ENCODE peak calls at places on chromosomes 3 and 15, in six cellular contexts. L is AG04450, M is PC-9, E is uterus, X is upper lobe of right lung, H is IMR-90. K is an unnamed sample.
A peak's percentile ranks its signal among the peaks of the same experiment; 100 is the strongest.

GRCh38 chr3:72092778-72093177 is 307.8 kb upstream of the PROK2 start:
- DNase-seq in E (no peak), M (no peak), L (no peak), X (no peak), H (no peak), K (no peak)

GRCh38 chr3:171569571-171570132 is 109.4 kb upstream of the TNIK start:
- DNase-seq in E (no peak), X (no peak), L (no peak), H (no peak), M (peak; percentile 30), K (no peak)

GRCh38 chr3:13851997-13852637 is 27.8 kb downstream of the WNT7A start:
- DNase-seq in M (no peak), X (no peak), H (no peak), L (no peak), E (no peak), K (peak; percentile 64)

GRCh38 chr3:25783661-25784512 is 644 bp upstream of the NGLY1 start:
- DNase-seq in L (no peak), E (no peak), X (no peak), H (peak; percentile 18), M (no peak), K (peak; percentile 50)

GRCh38 chr3:128395500-128396125 is 71.1 kb downstream of the DNAJB8 start:
- DNase-seq in H (peak; percentile 43), E (peak; percentile 81), L (no peak), M (no peak), X (no peak), K (no peak)

GRCh38 chr3:194134231-194134756 is 1.7 kb upstream of the HES1 start:
- DNase-seq in M (peak; percentile 95), X (peak; percentile 91), E (no peak), L (no peak), H (no peak), K (no peak)

GRCh38 chr15:100266166-100266565 is 75.6 kb downstream of the ADAMTS17 start:
- DNase-seq in M (no peak), H (no peak), E (no peak), L (no peak), X (no peak), K (no peak)

GRCh38 chr15:66288796-66289195 is 4.6 kb upstream of the DIS3L start:
- DNase-seq in L (peak; percentile 18), X (no peak), M (no peak), H (peak; percentile 61), E (no peak), K (no peak)

GRCh38 chr3:13654330-13655073 is 105.6 kb downstream of the FBLN2 start:
- DNase-seq in H (no peak), X (no peak), M (no peak), L (no peak), E (no peak), K (no peak)

GRCh38 chr3:122076414-122077292 is 21.5 kb downstream of the CD86 start:
- DNase-seq in H (no peak), M (no peak), E (no peak), X (no peak), L (no peak), K (no peak)

GRCh38 chr15:70561885-70562284 is 201.5 kb downstream of the UACA start:
- DNase-seq in H (no peak), E (no peak), M (no peak), X (no peak), L (no peak), K (no peak)

GRCh38 chr3:4606915-4607314 is 113.8 kb downstream of the ITPR1 start:
- DNase-seq in E (no peak), L (no peak), H (no peak), M (no peak), X (no peak), K (no peak)

GRCh38 chr3:32238027-32238815 is at the start of gene CMTM8:
- DNase-seq in E (peak; percentile 19), L (no peak), M (peak; percentile 37), X (peak; percentile 87), H (no peak), K (peak; percentile 61)

GRCh38 chr3:150110097-150110496 is 139.4 kb upstream of the PFN2 start:
- DNase-seq in L (no peak), E (no peak), M (no peak), H (no peak), X (no peak), K (no peak)

GRCh38 chr15:39942753-39943150 is 8.8 kb downstream of the EIF2AK4 start:
- DNase-seq in X (no peak), L (no peak), H (no peak), E (no peak), M (no peak), K (no peak)

GRCh38 chr3:44065741-44066140 is 175.9 kb upstream of the TOPAZ1 start:
- DNase-seq in H (no peak), E (no peak), X (no peak), M (no peak), L (no peak), K (no peak)

GRCh38 chr3:170356596-170357175 is 829 bp upstream of the SKIL start:
- DNase-seq in H (peak; percentile 74), L (no peak), E (peak; percentile 89), X (peak; percentile 94), M (peak; percentile 77), K (peak; percentile 63)

GRCh38 chr15:82178061-82178460 is 84.5 kb downstream of the EFL1 start:
- DNase-seq in X (no peak), M (no peak), H (peak; percentile 83), L (no peak), E (no peak), K (peak; percentile 39)

GRCh38 chr3:61032991-61033390 is 218.3 kb downstream of the FHIT start:
- DNase-seq in X (no peak), L (no peak), E (no peak), M (no peak), H (no peak), K (no peak)

GRCh38 chr3:48478631-48479555 is 25.1 kb downstream of the SHISA5 start:
- DNase-seq in E (no peak), H (no peak), L (no peak), X (no peak), M (no peak), K (no peak)

GRCh38 chr3:49461443-49462171 is 8.5 kb upstream of the DAG1 start:
- DNase-seq in H (peak; percentile 57), E (no peak), L (no peak), X (no peak), M (peak; percentile 65), K (peak; percentile 30)

DNA sequence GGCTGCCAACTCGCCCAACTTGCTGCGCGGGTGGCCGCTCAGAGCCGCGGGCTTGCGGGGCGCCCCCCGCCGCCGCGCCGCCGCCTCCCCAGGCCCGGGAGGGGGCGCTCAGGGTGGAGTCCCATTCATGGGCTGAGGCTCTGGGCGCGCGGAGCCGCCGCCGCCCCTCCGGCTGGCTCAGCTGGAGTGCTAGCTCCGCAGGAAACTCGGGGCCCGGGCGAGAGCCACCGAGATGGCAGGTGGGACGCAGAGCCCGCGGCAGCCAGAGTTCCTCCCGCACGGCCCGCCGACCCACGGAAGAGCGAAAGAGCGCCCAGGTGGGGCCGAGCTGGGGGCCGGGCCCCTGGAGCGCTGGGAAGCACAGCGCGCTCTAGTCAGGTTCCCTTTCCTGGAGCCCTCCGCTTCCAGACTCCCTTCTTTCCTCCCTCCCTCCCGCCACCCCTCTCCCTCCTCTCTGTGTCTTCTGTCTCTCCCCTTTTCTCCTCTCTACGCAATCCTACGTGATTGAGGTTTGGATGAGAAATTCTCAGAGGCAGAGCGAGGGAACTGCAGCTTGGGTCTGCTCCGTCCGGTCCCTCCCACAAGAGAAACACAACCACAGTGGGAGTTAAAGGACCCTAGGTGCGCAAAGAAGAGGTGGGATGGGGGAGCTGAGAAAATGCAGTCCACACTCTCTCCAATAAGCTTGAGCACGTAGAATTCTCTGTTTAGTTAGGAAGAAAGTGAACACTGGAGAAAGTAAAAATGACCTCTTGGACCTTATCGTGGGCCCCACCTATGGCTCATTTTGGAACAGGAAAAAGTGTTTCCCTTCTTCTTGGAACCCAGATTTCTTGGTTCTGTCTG is 317.3 kb downstream of the FGF12 start:
- DNase-seq in H (no peak), E (no peak), L (no peak), M (no peak), X (no peak), K (no peak)
- TF ChIP-seq CTCF in H (no peak), E (no peak), L (no peak), M (peak; percentile 22), X (no peak), K (no peak)

GRCh38 chr3:11718582-11719405 is 75.1 kb upstream of the VGLL4 start:
- DNase-seq in E (peak; percentile 47), H (peak; percentile 57), X (peak; percentile 71), L (no peak), M (no peak), K (peak; percentile 60)

GRCh38 chr3:11721114-11721440 is 77.4 kb upstream of the VGLL4 start:
- DNase-seq in M (no peak), X (no peak), L (no peak), E (no peak), H (no peak), K (no peak)

GRCh38 chr3:11717768-11718581 is 74.3 kb upstream of the VGLL4 start:
- DNase-seq in M (no peak), H (peak; percentile 46), E (no peak), L (no peak), X (no peak), K (peak; percentile 41)

GRCh38 chr3:11719406-11720219 is 75.9 kb upstream of the VGLL4 start:
- DNase-seq in M (peak; percentile 79), L (no peak), E (peak; percentile 75), H (peak; percentile 28), X (peak; percentile 97), K (peak; percentile 88)

GRCh38 chr3:11720220-11721113 is 76.8 kb upstream of the VGLL4 start:
- DNase-seq in H (peak; percentile 53), M (peak; percentile 74), X (peak; percentile 91), L (no peak), E (peak; percentile 75), K (peak; percentile 76)
- TF ChIP-seq CTCF in H (no peak), M (no peak), X (no peak), L (no peak), E (no peak), K (no peak)

DNA sequence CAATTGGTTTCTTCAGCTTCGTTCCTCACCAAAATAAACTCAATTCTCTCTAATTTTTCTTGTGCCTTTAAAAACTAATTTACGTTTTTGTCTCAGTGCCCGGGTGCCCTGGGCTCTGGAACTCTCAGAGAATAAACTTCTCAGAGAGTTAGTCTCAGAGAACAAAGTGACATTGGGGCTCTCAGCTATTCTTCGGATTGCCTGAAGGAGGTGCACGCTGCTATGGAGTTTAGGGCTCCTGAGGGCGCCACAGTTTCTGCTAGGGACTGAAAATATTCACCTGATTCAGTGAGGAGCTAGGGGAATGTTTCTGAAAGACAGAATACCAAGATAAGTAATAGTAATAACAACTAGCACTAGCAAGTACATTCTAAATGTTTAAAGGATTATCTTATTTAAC is 22.7 kb downstream of the ZIC4 start:
- DNase-seq in L (no peak), X (no peak), H (no peak), E (no peak), M (no peak), K (peak; percentile 17)
- TF ChIP-seq CTCF in L (peak; percentile 17), X (no peak), H (no peak), E (no peak), M (no peak), K (no peak)

GRCh38 chr15:31463521-31464102 is 137.0 kb downstream of the KLF13 start:
- DNase-seq in L (no peak), H (no peak), X (peak; percentile 30), M (no peak), E (no peak), K (no peak)

GRCh38 chr15:31459011-31459748 is 132.5 kb downstream of the KLF13 start:
- DNase-seq in E (no peak), L (no peak), H (peak; percentile 37), M (no peak), X (peak; percentile 19), K (peak; percentile 71)

GRCh38 chr15:31461375-31461774 is 134.7 kb downstream of the KLF13 start:
- DNase-seq in L (no peak), X (peak; percentile 17), M (no peak), H (no peak), E (no peak), K (no peak)

GRCh38 chr15:31464216-31465082 is 137.8 kb downstream of the KLF13 start:
- DNase-seq in H (no peak), M (no peak), L (no peak), X (peak; percentile 46), E (no peak), K (no peak)

GRCh38 chr15:31461911-31462480 is 135.4 kb downstream of the KLF13 start:
- DNase-seq in M (no peak), H (no peak), X (peak; percentile 9), E (no peak), L (no peak), K (no peak)
- TF ChIP-seq CTCF in M (no peak), H (peak; percentile 34), X (no peak), E (no peak), L (peak; percentile 44), K (no peak)